ENCODE peak calls at places on chromosomes 5 and 9, in nine cellular contexts. B is osteocyte, H is left lung, P is epithelial cell of esophagus, C is hepatic stellate cell, M is A549, D is T-helper 17 cell, A is EL, U is KG1. K is an unnamed sample.
A peak's percentile ranks its signal among the peaks of the same experiment; 100 is the strongest.

GRCh38 chr5:139664727-139665351 is 16.7 kb downstream of the CXXC5 start:
- DNase-seq in H (no peak), C (no peak), B (no peak), M (no peak), A (no peak), U (no peak), P (no peak), D (no peak), K (no peak)

GRCh38 chr9:127096208-127096607 is 26.2 kb downstream of the ANGPTL2 start:
- DNase-seq in D (no peak), B (no peak), P (no peak), M (no peak), U (no peak), C (no peak), H (no peak), A (no peak), K (no peak)

GRCh38 chr5:170467000-170467707 is 36.7 kb upstream of the KCNIP1 start:
- DNase-seq in U (peak; percentile 71), D (no peak), C (peak; percentile 26), H (no peak), A (peak; percentile 92), B (peak; percentile 56), P (peak; percentile 92), M (peak; percentile 63), K (no peak)

GRCh38 chr9:113299800-113300292 is 3.3 kb downstream of the RNF183 start:
- DNase-seq in H (no peak), M (peak; percentile 17), U (no peak), P (peak; percentile 21), C (peak; percentile 21), B (no peak), D (no peak), A (no peak), K (no peak)

GRCh38 chr5:96110289-96110688 is 148.6 kb upstream of the ELL2 start:
- DNase-seq in U (no peak), B (no peak), A (no peak), M (no peak), C (no peak), P (no peak), D (no peak), H (no peak), K (no peak)

GRCh38 chr5:110401881-110402280 is 324.6 kb downstream of the TMEM232 start:
- DNase-seq in D (no peak), P (peak; percentile 43), M (no peak), U (no peak), A (peak; percentile 10), B (no peak), C (no peak), H (no peak), K (no peak)

GRCh38 chr9:23686257-23686656 is 139.8 kb downstream of the ELAVL2 start:
- DNase-seq in P (peak; percentile 93), U (no peak), H (no peak), B (no peak), D (no peak), M (no peak), C (no peak), A (peak; percentile 0), K (no peak)

GRCh38 chr5:9617739-9618504 is 12.2 kb downstream of the TAS2R1 start:
- DNase-seq in P (no peak), M (no peak), U (no peak), C (no peak), D (no peak), A (no peak), B (no peak), H (no peak), K (no peak)

GRCh38 chr9:35616681-35617459 is 1.3 kb downstream of the CD72 start:
- DNase-seq in M (no peak), H (peak; percentile 93), P (peak; percentile 55), U (no peak), D (peak; percentile 53), B (no peak), C (peak; percentile 57), A (peak; percentile 60), K (peak; percentile 86)

GRCh38 chr9:26157411-26157810 is 479.2 kb upstream of the TUSC1 start:
- DNase-seq in U (no peak), M (no peak), H (no peak), P (no peak), B (no peak), A (no peak), D (no peak), C (no peak), K (no peak)

GRCh38 chr9:114452219-114453169 is 52.8 kb downstream of the WHRN start:
- DNase-seq in U (no peak), M (no peak), A (no peak), D (no peak), C (no peak), B (no peak), H (no peak), P (peak; percentile 27), K (no peak)

GRCh38 chr9:124502711-124503702 is 4.2 kb downstream of the NR5A1 start:
- DNase-seq in P (no peak), H (peak; percentile 64), B (no peak), U (no peak), C (no peak), M (no peak), D (no peak), A (no peak), K (no peak)

GRCh38 chr9:136997830-136998234 is 1.5 kb upstream of the CLIC3 start:
- DNase-seq in M (no peak), H (no peak), U (no peak), P (no peak), D (no peak), B (no peak), A (no peak), C (no peak), K (peak; percentile 92)

GRCh38 chr5:13536921-13537320 is 407.6 kb downstream of the DNAH5 start:
- DNase-seq in B (no peak), C (no peak), P (peak; percentile 42), U (no peak), H (no peak), M (peak; percentile 18), D (no peak), A (peak; percentile 55), K (no peak)

GRCh38 chr5:80284720-80285119 is 28.9 kb upstream of the SERINC5 start:
- DNase-seq in H (no peak), D (no peak), B (no peak), P (no peak), U (no peak), A (no peak), M (no peak), C (no peak), K (no peak)

GRCh38 chr5:39534701-39535100 is 109.9 kb upstream of the DAB2 start:
- DNase-seq in P (no peak), B (no peak), A (no peak), D (no peak), H (no peak), C (no peak), U (no peak), M (no peak), K (no peak)

GRCh38 chr5:91168859-91169258 is 214.3 kb downstream of the ARRDC3 start:
- DNase-seq in B (no peak), C (no peak), U (no peak), H (no peak), D (no peak), A (no peak), M (no peak), P (no peak), K (no peak)

GRCh38 chr9:70260007-70260443 is 1.2 kb downstream of the SMC5 start:
- DNase-seq in C (no peak), B (no peak), M (peak; percentile 9), A (no peak), P (no peak), U (no peak), H (peak; percentile 47), D (no peak), K (no peak)

GRCh38 chr5:6446626-6447309 is 1.9 kb upstream of the UBE2QL1 start:
- DNase-seq in D (no peak), U (no peak), H (no peak), C (no peak), P (no peak), B (peak; percentile 54), A (no peak), M (peak; percentile 8), K (no peak)

GRCh38 chr9:76607730-76608475 is 148.9 kb downstream of the GCNT1 start:
- DNase-seq in B (no peak), D (no peak), M (no peak), A (no peak), U (no peak), C (no peak), H (no peak), P (no peak), K (no peak)

GRCh38 chr9:36665921-36666429 is 93.3 kb downstream of the MELK start:
- DNase-seq in P (peak; percentile 56), C (no peak), A (peak; percentile 46), D (no peak), U (no peak), B (no peak), H (no peak), M (no peak), K (no peak)

GRCh38 chr5:153965102-153965645 is 73.5 kb downstream of the FAM114A2 start:
- DNase-seq in H (no peak), D (no peak), B (no peak), A (peak; percentile 71), U (peak; percentile 6), M (peak; percentile 59), C (peak; percentile 72), P (peak; percentile 62), K (peak; percentile 55)

K was measured in immature natural killer cell.